ENCODE peak calls at places on chromosomes 11 and 22, in six cellular contexts. J, W, A, Q, C and D are unnamed samples.

GRCh38 chr11:13216019-13217006 is 61.3 kb upstream of the BMAL1 start:
- DNase-seq in W (peak; percentile 99), J (no peak), Q (peak; percentile 98), C (no peak), A (peak; percentile 98), D (no peak)

GRCh38 chr11:15944460-15944859 is 411.9 kb downstream of the SOX6 start:
- DNase-seq in Q (peak; percentile 12), J (peak; percentile 33), W (no peak), C (no peak), A (peak; percentile 6), D (no peak)

GRCh38 chr22:23693979-23694680 is 3.3 kb downstream of the RGL4 start:
- DNase-seq in W (no peak), J (no peak), A (no peak), C (peak; percentile 27), Q (no peak), D (no peak)

GRCh38 chr11:61524446-61524845 is 15.9 kb downstream of the LRRC10B start:
- DNase-seq in C (no peak), A (no peak), W (no peak), J (no peak), Q (no peak), D (no peak)

GRCh38 chr11:72643547-72643946 is 30.7 kb downstream of the PDE2A start:
- DNase-seq in Q (no peak), C (no peak), J (peak; percentile 83), W (peak; percentile 20), A (peak; percentile 28), D (no peak)

GRCh38 chr22:48316245-48316875 is 1511.3 kb downstream of the BRD1 start:
- DNase-seq in W (no peak), J (peak; percentile 69), Q (no peak), C (peak; percentile 30), A (no peak), D (no peak)

GRCh38 chr11:33829430-33830141 is 55.3 kb upstream of the FBXO3 start:
- DNase-seq in C (no peak), J (no peak), Q (peak; percentile 74), W (peak; percentile 56), A (peak; percentile 65), D (no peak)

GRCh38 chr22:49812838-49813237 is 14.8 kb downstream of the BRD1 start:
- DNase-seq in Q (peak; percentile 37), C (no peak), A (no peak), J (no peak), W (peak; percentile 46), D (no peak)

GRCh38 chr11:77096591-77097019 is 6.0 kb upstream of the OMP start:
- DNase-seq in Q (no peak), A (no peak), C (no peak), J (no peak), W (no peak), D (no peak)

GRCh38 chr11:62664405-62665074 is 470 bp downstream of the C11orf98 start:
- DNase-seq in J (no peak), A (no peak), W (peak; percentile 24), Q (peak; percentile 50), C (no peak), D (no peak)

GRCh38 chr22:49568751-49569285 is 258.9 kb downstream of the BRD1 start:
- DNase-seq in J (no peak), W (no peak), C (peak; percentile 24), Q (no peak), A (no peak), D (no peak)

GRCh38 chr22:19143967-19144400 is 467 bp downstream of the ESS2 start:
- DNase-seq in W (no peak), Q (peak; percentile 18), A (peak; percentile 11), C (no peak), J (no peak), D (no peak)

GRCh38 chr11:61488651-61489291 is 19.8 kb upstream of the LRRC10B start:
- DNase-seq in C (peak; percentile 65), A (no peak), J (no peak), W (no peak), Q (no peak), D (no peak)

GRCh38 chr22:50009251-50009650 is 3.3 kb downstream of the IL17REL start:
- DNase-seq in J (no peak), C (peak; percentile 20), Q (no peak), W (no peak), A (no peak), D (no peak)

GRCh38 chr22:37182949-37183245 is 5.2 kb downstream of the C1QTNF6 start:
- DNase-seq in J (no peak), C (peak; percentile 22), Q (no peak), W (no peak), A (no peak), D (no peak)

GRCh38 chr22:31921106-31921505 is 23.2 kb upstream of the YWHAH start:
- DNase-seq in J (no peak), Q (no peak), W (no peak), A (no peak), C (no peak), D (no peak)

GRCh38 chr11:57464343-57465181 is 4.2 kb downstream of the RTN4RL2 start:
- DNase-seq in A (no peak), Q (peak; percentile 41), W (no peak), C (no peak), J (no peak), D (no peak)

GRCh38 chr11:363948-364761 is 5.1 kb upstream of the B4GALNT4 start:
- DNase-seq in A (peak; percentile 24), Q (no peak), C (peak; percentile 76), W (peak; percentile 30), J (no peak), D (no peak)

GRCh38 chr22:38694945-38695344 is 5.8 kb downstream of the JOSD1 start:
- DNase-seq in W (no peak), C (no peak), J (no peak), Q (no peak), A (no peak), D (no peak)

GRCh38 chr11:61910473-61911123 is 6.8 kb downstream of the RAB3IL1 start:
- DNase-seq in C (peak; percentile 39), Q (no peak), J (no peak), W (no peak), A (no peak), D (no peak)

GRCh38 chr11:57459112-57460016 is 964 bp upstream of the RTN4RL2 start:
- DNase-seq in C (no peak), W (no peak), J (no peak), Q (peak; percentile 17), A (no peak), D (no peak)

GRCh38 chr22:39242809-39243442 is 1.9 kb downstream of the PDGFB start:
- DNase-seq in W (no peak), C (no peak), A (no peak), J (no peak), Q (no peak), D (no peak)

GRCh38 chr11:109109150-109109549 is 312.8 kb upstream of the C11orf87 start:
- DNase-seq in Q (no peak), A (no peak), W (no peak), J (no peak), C (no peak), D (no peak)

GRCh38 chr11:94501522-94501921 is 7.7 kb downstream of the ANKRD49 start:
- DNase-seq in Q (no peak), C (no peak), J (no peak), A (no peak), W (no peak), D (no peak)
- TF ChIP-seq CTCF in Q (no peak), C (no peak), J (no peak), A (no peak), W (no peak), D (peak; percentile 20)

DNA sequence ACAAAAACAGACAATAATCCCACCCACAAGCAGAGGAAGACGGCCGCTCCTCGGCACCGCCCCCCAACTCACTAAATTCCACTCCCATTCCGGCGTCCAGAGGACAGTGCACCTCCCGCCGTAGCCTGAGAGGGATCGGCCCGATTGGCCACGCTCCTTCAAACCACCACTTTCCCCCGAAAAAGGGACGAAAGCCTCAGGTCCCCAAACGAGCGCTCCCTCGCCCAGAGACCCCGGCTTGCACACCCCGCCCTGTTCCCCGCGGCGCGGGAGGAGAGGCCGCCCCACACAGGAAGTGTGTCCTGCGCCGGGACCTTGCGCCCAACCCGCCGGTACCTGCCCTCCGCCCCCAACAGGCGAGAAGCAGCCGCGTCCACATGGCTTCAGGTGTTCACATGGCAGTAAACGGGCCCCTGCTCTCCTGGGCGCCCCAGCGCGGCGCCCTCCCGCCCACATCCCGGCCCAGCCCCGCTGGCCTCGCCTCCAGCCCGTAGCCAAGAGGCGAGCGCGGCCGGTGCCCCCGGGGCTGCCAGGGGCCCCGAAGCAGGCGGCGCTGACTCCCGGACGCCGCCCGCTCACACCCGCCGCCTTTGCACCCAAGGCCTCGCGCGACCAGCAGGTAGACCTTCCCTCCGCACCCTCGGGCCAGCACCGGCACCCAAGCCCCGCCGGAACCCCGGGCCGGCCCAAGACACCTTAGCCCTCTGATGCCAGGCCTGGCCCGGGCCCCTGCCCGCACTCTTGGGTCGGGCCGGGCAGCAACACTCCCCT is 861 bp downstream of the TCF20 start:
- DNase-seq in J (no peak), A (no peak), C (peak; percentile 90), Q (no peak), W (no peak), D (peak; percentile 79)
- TF ChIP-seq CTCF in J (no peak), A (no peak), C (no peak), Q (no peak), W (no peak), D (peak; percentile 18)

GRCh38 chr11:65017927-65018326 is 4.0 kb downstream of the ARL2 start:
- DNase-seq in Q (no peak), C (no peak), W (no peak), J (no peak), A (no peak), D (no peak)

GRCh38 chr11:65019824-65020223 is 5.9 kb downstream of the ARL2 start:
- DNase-seq in J (no peak), W (no peak), C (no peak), A (no peak), Q (no peak), D (no peak)

GRCh38 chr11:65014146-65014960 is at the start of gene ARL2:
- DNase-seq in Q (no peak), C (peak; percentile 91), W (no peak), A (no peak), J (peak; percentile 81), D (no peak)

GRCh38 chr11:65013692-65014145 is 241 bp upstream of the ARL2 start:
- DNase-seq in Q (peak; percentile 87), W (peak; percentile 87), C (peak; percentile 94), A (peak; percentile 80), J (peak; percentile 93), D (peak; percentile 94)

GRCh38 chr11:65016705-65017104 is 2.7 kb downstream of the ARL2 start:
- DNase-seq in W (no peak), J (no peak), A (no peak), C (no peak), Q (no peak), D (no peak)
- TF ChIP-seq CTCF in W (no peak), J (no peak), A (no peak), C (no peak), Q (no peak), D (no peak)

GRCh38 chr22:30490399-30490798 is 15.1 kb downstream of the SEC14L4 start:
- DNase-seq in J (no peak), W (no peak), Q (no peak), C (no peak), A (no peak), D (no peak)
- TF ChIP-seq CTCF in J (no peak), W (no peak), Q (peak; percentile 19), C (no peak), A (peak; percentile 42), D (peak; percentile 18)